ENCODE peak calls at places on chromosomes 16 and 17, in eight cellular contexts. I, N, Z, E, Y, W, Q and K are unnamed samples.

GRCh38 chr16:2154533-2155090 is 970 bp upstream of the TRAF7 start:
- DNase-seq in Y (no peak), E (peak), N (no peak), W (no peak), Q (no peak), Z (no peak), I (no peak), K (no peak)

GRCh38 chr16:87956169-87956770 is 5.0 kb downstream of the BANP start:
- DNase-seq in W (no peak), I (no peak), N (peak), E (peak), Y (peak), Z (peak), Q (peak), K (peak)

GRCh38 chr17:20173091-20173490 is 163.9 kb downstream of the SPECC1 start:
- DNase-seq in N (peak), E (no peak), Z (no peak), W (no peak), I (no peak), Y (no peak), Q (no peak), K (peak)

GRCh38 chr17:152860-153420 is 15.6 kb downstream of the SCGB1C2 start:
- DNase-seq in N (no peak), Y (no peak), E (no peak), Z (no peak), W (no peak), Q (no peak), I (no peak), K (no peak)

GRCh38 chr17:68515238-68515637 is 3.0 kb downstream of the PRKAR1A start:
- DNase-seq in Y (no peak), E (no peak), W (no peak), Z (no peak), N (no peak), I (no peak), Q (no peak), K (peak)

GRCh38 chr16:78925071-78925714 is 675.3 kb downstream of the MAF start:
- DNase-seq in Z (peak), I (no peak), Q (peak), N (no peak), W (peak), Y (peak), E (peak), K (peak)

GRCh38 chr17:31392002-31392855 is 754 bp downstream of the RAB11FIP4 start:
- DNase-seq in Q (peak), N (no peak), E (no peak), W (no peak), I (no peak), Z (no peak), Y (no peak), K (no peak)

GRCh38 chr17:42276609-42277341 is 584 bp upstream of the STAT5B start:
- DNase-seq in N (peak), Q (no peak), W (peak), Z (peak), I (peak), Y (no peak), E (peak), K (peak)

GRCh38 chr16:83727751-83728352 is 79.9 kb upstream of the HSBP1 start:
- DNase-seq in Z (no peak), W (no peak), Y (no peak), I (no peak), N (no peak), E (no peak), Q (no peak), K (peak)

GRCh38 chr17:72684405-72685020 is 408.0 kb downstream of the SLC39A11 start:
- DNase-seq in N (no peak), I (no peak), Z (no peak), Y (no peak), E (no peak), W (no peak), Q (no peak), K (no peak)

GRCh38 chr17:38572665-38573365 is 32.9 kb downstream of the SRCIN1 start:
- DNase-seq in Q (peak), E (no peak), W (peak), N (no peak), Z (no peak), I (peak), Y (no peak), K (no peak)

GRCh38 chr17:50151937-50152547 is 1.6 kb upstream of the PPP1R9B start:
- DNase-seq in Z (peak), Y (no peak), W (peak), E (peak), N (peak), Q (peak), I (peak), K (peak)

GRCh38 chr17:16381496-16381820 is 567 bp downstream of the UBB start:
- DNase-seq in I (peak), N (peak), W (no peak), Z (no peak), E (no peak), Y (peak), Q (no peak), K (no peak)

GRCh38 chr17:77375917-77376651 is 235.3 kb downstream of the SEC14L1 start:
- DNase-seq in I (no peak), Q (no peak), E (peak), N (peak), Z (no peak), Y (peak), W (no peak), K (peak)

GRCh38 chr17:67246648-67247415 is 1.8 kb upstream of the HELZ start:
- DNase-seq in Q (no peak), E (peak), I (no peak), Z (no peak), W (peak), Y (no peak), N (peak), K (peak)

GRCh38 chr17:5630434-5630833 is 46.1 kb upstream of the NLRP1 start:
- DNase-seq in W (no peak), Y (no peak), Z (no peak), Q (no peak), N (no peak), E (no peak), I (no peak), K (no peak)